ENCODE peak calls at places on chromosomes 1 and 21, in seven cellular contexts. R, F, L, B, J, C and U are unnamed samples.

GRCh38 chr1:198903203-198903602 is 264.4 kb downstream of the PTPRC start:
- DNase-seq in R (no peak), J (peak), L (no peak), B (peak), F (peak), C (no peak), U (peak)

GRCh38 chr1:94063379-94063778 is 57.6 kb downstream of the ABCA4 start:
- DNase-seq in C (peak), J (no peak), R (peak), B (peak), F (peak), L (no peak), U (peak)

GRCh38 chr1:20837554-20838192 is 50.6 kb upstream of the HP1BP3 start:
- DNase-seq in J (no peak), F (no peak), L (no peak), C (no peak), R (no peak), B (no peak), U (no peak)

GRCh38 chr21:36725793-36726386 is 27.0 kb downstream of the SIM2 start:
- DNase-seq in C (no peak), R (no peak), B (no peak), L (no peak), J (no peak), F (no peak), U (no peak)

GRCh38 chr1:222247811-222248310 is 300.0 kb downstream of the HHIPL2 start:
- DNase-seq in F (no peak), J (no peak), R (no peak), B (no peak), C (no peak), L (no peak), U (no peak)

GRCh38 chr21:45846373-45847160 is 135.0 kb upstream of the COL6A1 start:
- DNase-seq in C (no peak), J (no peak), F (no peak), L (no peak), R (peak), B (peak), U (no peak)

GRCh38 chr1:4653796-4654715 is at the start of gene AJAP1:
- DNase-seq in F (no peak), C (no peak), L (no peak), B (peak), R (no peak), J (no peak), U (peak)

GRCh38 chr1:67441183-67441582 is 11.0 kb upstream of the SERBP1 start:
- DNase-seq in R (peak), B (peak), C (peak), J (peak), L (peak), F (no peak), U (no peak)

GRCh38 chr1:42949312-42950145 is 9.1 kb downstream of the SLC2A1 start:
- DNase-seq in J (no peak), L (peak), R (no peak), C (no peak), B (no peak), F (peak), U (no peak)

GRCh38 chr21:10430007-10430406 is 91.4 kb upstream of the TPTE start:
- DNase-seq in C (no peak), R (no peak), L (no peak), F (no peak), J (no peak), B (no peak), U (no peak)

GRCh38 chr1:20194770-20195463 is 8.6 kb upstream of the PLA2G2C start:
- DNase-seq in F (peak), R (peak), C (peak), L (peak), B (peak), J (peak), U (peak)

GRCh38 chr1:110477041-110477440 is 26.1 kb downstream of the PROK1 start:
- DNase-seq in J (no peak), F (no peak), L (no peak), R (peak), B (peak), C (peak), U (no peak)

GRCh38 chr1:3431266-3431665 is 23.2 kb upstream of the ARHGEF16 start:
- DNase-seq in C (peak), R (peak), J (no peak), L (no peak), F (peak), B (no peak), U (peak)

GRCh38 chr1:97680460-97680859 is 240.4 kb downstream of the DPYD start:
- DNase-seq in F (no peak), B (no peak), J (no peak), C (no peak), L (no peak), R (no peak), U (no peak)

GRCh38 chr1:209190591-209191241 is 392.8 kb upstream of the CAMK1G start:
- DNase-seq in F (peak), L (peak), C (peak), R (peak), B (peak), J (peak), U (peak)

GRCh38 chr1:229059671-229060079 is 211.2 kb upstream of the RAB4A start:
- DNase-seq in L (no peak), R (peak), J (no peak), C (peak), B (peak), F (no peak), U (no peak)

GRCh38 chr1:36397083-36397377 is 678 bp downstream of the LSM10 start:
- DNase-seq in F (no peak), B (no peak), R (no peak), C (no peak), L (no peak), J (no peak), U (no peak)

GRCh38 chr1:109438798-109439297 is 12.6 kb upstream of the PSMA5 start:
- DNase-seq in F (no peak), L (no peak), J (no peak), R (peak), B (peak), C (peak), U (no peak)

GRCh38 chr1:165628127-165628857 is 2.7 kb upstream of the MGST3 start:
- DNase-seq in R (no peak), B (no peak), L (no peak), F (no peak), C (no peak), J (no peak), U (no peak)

GRCh38 chr1:70429219-70429618 is 18.2 kb downstream of the CTH start:
- DNase-seq in C (peak), R (peak), L (no peak), B (no peak), J (no peak), F (no peak), U (no peak)

GRCh38 chr1:162908780-162909179 is 47.8 kb upstream of the CCDC190 start:
- DNase-seq in R (peak), B (no peak), F (no peak), J (no peak), L (no peak), C (peak), U (no peak)

GRCh38 chr21:27314096-27314495 is 347.2 kb upstream of the ADAMTS5 start:
- DNase-seq in R (no peak), B (no peak), C (no peak), L (no peak), F (no peak), J (no peak), U (no peak)

GRCh38 chr1:9129391-9130041 is 614 bp upstream of the GPR157 start:
- DNase-seq in J (peak), F (peak), C (peak), R (peak), B (peak), L (peak), U (peak)

GRCh38 chr1:12171206-12172041 is 4.6 kb downstream of the TNFRSF1B start:
- DNase-seq in B (no peak), R (no peak), C (no peak), F (no peak), J (no peak), L (no peak), U (no peak)
- TF ChIP-seq EZH2phosphoT487 in B (no peak), R (no peak), C (no peak), F (no peak), J (no peak), L (no peak), U (no peak)

GRCh38 chr1:230067441-230067870 is 418 bp downstream of the GALNT2 start:
- DNase-seq in L (no peak), C (peak), F (peak), J (peak), B (no peak), R (peak), U (peak)
- TF ChIP-seq EZH2phosphoT487 in L (no peak), C (no peak), F (no peak), J (no peak), B (no peak), R (no peak), U (no peak)

DNA sequence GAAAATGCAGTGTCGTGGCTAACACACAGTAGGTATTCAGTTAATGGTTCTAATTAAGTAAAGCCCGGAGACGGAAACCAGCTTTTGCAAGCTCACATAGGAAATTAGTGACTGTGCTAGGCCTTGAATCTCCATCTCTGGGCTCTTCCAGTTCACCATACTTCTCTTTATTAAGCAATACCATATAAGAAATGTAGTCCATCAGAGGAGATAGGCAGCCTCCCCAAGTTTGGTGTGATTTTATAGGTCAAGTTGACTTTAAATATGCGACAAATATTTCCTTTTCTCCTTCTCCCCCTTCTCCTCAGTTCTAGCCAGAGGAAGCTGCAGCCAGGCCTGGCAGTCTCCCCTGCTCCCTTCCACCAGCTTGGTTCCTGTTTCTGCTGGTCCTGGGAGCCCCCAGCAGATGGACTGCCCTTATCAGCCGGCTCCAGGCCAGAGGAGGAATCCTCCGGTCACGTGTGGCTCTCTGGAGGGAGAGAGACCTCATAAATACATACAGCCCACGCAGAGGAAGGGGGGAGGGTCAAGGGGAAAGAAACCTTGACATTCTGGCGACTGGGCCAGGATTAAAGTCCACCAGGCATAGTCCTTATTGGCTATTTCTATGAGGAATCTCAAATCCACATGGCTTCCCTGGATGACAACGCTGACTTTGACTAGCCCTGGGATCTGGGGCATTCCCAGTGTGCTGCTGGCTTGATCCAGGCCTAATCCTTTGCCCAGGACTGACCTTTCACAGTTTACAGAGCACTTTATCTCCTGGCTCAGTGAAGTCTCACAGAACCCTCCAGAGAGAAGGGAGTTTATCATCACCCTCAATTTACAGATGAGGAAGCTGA is 115.1 kb upstream of the JUN start:
- DNase-seq in B (peak), C (no peak), L (no peak), J (no peak), F (no peak), R (no peak), U (no peak)
- TF ChIP-seq EZH2phosphoT487 in B (no peak), C (no peak), L (no peak), J (no peak), F (no peak), R (no peak), U (no peak)

DNA sequence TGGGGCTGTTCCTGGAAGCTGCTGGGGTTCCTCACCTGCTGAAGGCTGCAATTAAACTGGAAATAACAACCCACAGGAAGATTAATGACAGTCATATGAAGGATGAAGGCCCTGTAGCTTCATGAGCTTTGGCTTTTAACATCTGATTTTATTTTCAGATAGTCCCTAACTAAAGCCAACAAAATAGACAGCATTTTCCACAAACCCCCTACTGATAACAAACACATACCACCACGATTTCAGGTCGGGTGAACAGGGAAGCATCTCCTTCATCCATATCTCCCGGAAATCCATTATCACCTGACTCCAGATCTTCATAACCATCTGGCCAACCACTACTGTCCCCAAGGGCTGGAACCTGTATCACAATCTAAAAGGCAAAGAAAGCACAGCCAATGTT is 169.6 kb downstream of the TGFBR3 start:
- DNase-seq in F (no peak), R (no peak), L (no peak), C (no peak), J (no peak), B (no peak), U (no peak)
- TF ChIP-seq EZH2phosphoT487 in F (no peak), R (no peak), L (no peak), C (no peak), J (no peak), B (no peak), U (no peak)